ENCODE peak calls at places on chromosomes 2 and 18, in nine cellular contexts. W is endothelial cell; Q is adrenal gland; M is stimulated activated CD8-positive, alpha-beta memory T cell treated with anti-CD3 and anti-CD28 coated beads, Interleukin-2, amount 100 ng/mL, for 48 hours; T is CD8-positive, alpha-beta T cell; U is Karpas-422; K is T-helper 1 cell; B is H54; Z is D341Med. H is an unnamed sample.

GRCh38 chr2:5777089-5777488 is 84.9 kb downstream of the SOX11 start:
- DNase-seq in W (no peak), Q (no peak), M (no peak), T (no peak), U (no peak), K (no peak), B (no peak), Z (no peak), H (no peak)

GRCh38 chr2:98148968-98149697 is 62.2 kb downstream of the VWA3B start:
- DNase-seq in W (no peak), Q (peak; percentile 53), M (no peak), T (no peak), U (peak; percentile 46), K (no peak), B (peak; percentile 30), Z (no peak), H (peak; percentile 81)

GRCh38 chr2:162244559-162245031 is 1.4 kb upstream of the FAP start:
- DNase-seq in W (no peak), Q (no peak), M (no peak), T (no peak), U (no peak), K (no peak), B (peak; percentile 16), Z (no peak), H (no peak)

GRCh38 chr2:206657087-206657486 is 14.8 kb downstream of the FAM237A start:
- DNase-seq in W (no peak), Q (no peak), M (no peak), T (no peak), U (no peak), K (no peak), B (no peak), Z (no peak), H (no peak)

GRCh38 chr2:205706769-205707375 is 24.6 kb downstream of the NRP2 start:
- DNase-seq in W (peak; percentile 22), Q (peak; percentile 89), M (no peak), T (peak; percentile 61), U (peak; percentile 91), K (no peak), B (peak; percentile 50), Z (no peak), H (peak; percentile 80)

GRCh38 chr18:907880-908512 is 3.3 kb downstream of the ADCYAP1 start:
- DNase-seq in W (peak; percentile 30), Q (no peak), M (no peak), T (no peak), U (no peak), K (no peak), B (no peak), Z (peak; percentile 58), H (no peak)

GRCh38 chr2:9629222-9630000 is 1.4 kb downstream of the YWHAQ start:
- DNase-seq in W (no peak), Q (peak; percentile 44), M (no peak), T (no peak), U (no peak), K (no peak), B (no peak), Z (no peak), H (no peak)

GRCh38 chr2:75340560-75340959 is 141.2 kb upstream of the TACR1 start:
- DNase-seq in W (no peak), Q (no peak), M (no peak), T (no peak), U (no peak), K (no peak), B (no peak), Z (no peak), H (no peak)

GRCh38 chr2:30250421-30250820 is 19.1 kb downstream of the LBH start:
- DNase-seq in W (no peak), Q (no peak), M (no peak), T (no peak), U (no peak), K (no peak), B (no peak), Z (no peak), H (no peak)

GRCh38 chr2:62685986-62686625 is 19.4 kb upstream of the EHBP1 start:
- DNase-seq in W (no peak), Q (no peak), M (no peak), T (no peak), U (peak; percentile 56), K (no peak), B (no peak), Z (no peak), H (no peak)

GRCh38 chr2:933734-934295 is 16.8 kb upstream of the SNTG2 start:
- DNase-seq in W (no peak), Q (no peak), M (no peak), T (no peak), U (no peak), K (no peak), B (no peak), Z (no peak), H (no peak)

GRCh38 chr2:119659601-119660342 is 19.2 kb upstream of the TMEM177 start:
- DNase-seq in W (peak; percentile 48), Q (peak; percentile 46), M (peak; percentile 16), T (no peak), U (peak; percentile 74), K (no peak), B (no peak), Z (peak; percentile 70), H (peak; percentile 66)

GRCh38 chr2:36277876-36278523 is 77.6 kb upstream of the CRIM1 start:
- DNase-seq in W (no peak), Q (no peak), M (no peak), T (no peak), U (no peak), K (no peak), B (no peak), Z (no peak), H (no peak)

GRCh38 chr18:67733094-67733493 is 216.6 kb upstream of the DSEL start:
- DNase-seq in W (no peak), Q (no peak), M (no peak), T (no peak), U (no peak), K (no peak), B (peak; percentile 4), Z (no peak), H (no peak)

GRCh38 chr18:54878662-54879058 is 50.4 kb downstream of the RAB27B start:
- DNase-seq in W (no peak), Q (no peak), M (no peak), T (no peak), U (no peak), K (no peak), B (no peak), Z (no peak), H (no peak)

GRCh38 chr2:37181726-37182684 is 6.5 kb downstream of the SULT6B1 start:
- DNase-seq in W (no peak), Q (no peak), M (no peak), T (no peak), U (no peak), K (no peak), B (no peak), Z (no peak), H (no peak)

GRCh38 chr18:36461551-36461987 is 164.1 kb downstream of the FHOD3 start:
- DNase-seq in W (no peak), Q (no peak), M (no peak), T (no peak), U (peak; percentile 12), K (no peak), B (no peak), Z (no peak), H (no peak)

GRCh38 chr2:170113168-170113567 is 64.8 kb upstream of the MYO3B start:
- DNase-seq in W (no peak), Q (no peak), M (no peak), T (no peak), U (no peak), K (no peak), B (no peak), Z (no peak), H (no peak)

GRCh38 chr2:36785179-36785795 is 88.8 kb downstream of the VIT start:
- DNase-seq in W (peak; percentile 76), Q (peak; percentile 64), M (peak; percentile 41), T (peak; percentile 75), U (peak; percentile 86), K (peak; percentile 25), B (peak; percentile 54), Z (peak; percentile 76), H (peak; percentile 73)

GRCh38 chr2:118048396-118048795 is 34.5 kb upstream of the CCDC93 start:
- DNase-seq in W (no peak), Q (no peak), M (no peak), T (no peak), U (no peak), K (no peak), B (no peak), Z (no peak), H (no peak)

GRCh38 chr2:197641666-197642065 is 33.7 kb downstream of the RFTN2 start:
- DNase-seq in W (no peak), Q (no peak), M (no peak), T (no peak), U (no peak), K (no peak), B (no peak), Z (no peak), H (no peak)

GRCh38 chr2:127582863-127583861 is 47.7 kb downstream of the MYO7B start:
- DNase-seq in W (no peak), Q (no peak), M (no peak), T (peak; percentile 39), U (no peak), K (no peak), B (no peak), Z (no peak), H (no peak)

GRCh38 chr2:172233947-172234715 is 131.4 kb upstream of the DLX2 start:
- DNase-seq in W (no peak), Q (no peak), M (no peak), T (no peak), U (no peak), K (no peak), B (no peak), Z (no peak), H (no peak)

GRCh38 chr2:159010340-159010739 is 41.9 kb downstream of the TANC1 start:
- DNase-seq in W (no peak), Q (peak; percentile 42), M (no peak), T (no peak), U (no peak), K (no peak), B (peak; percentile 26), Z (no peak), H (no peak)

H was measured in NB4.